ENCODE peak calls at places on chromosomes 6 and 20, in eight cellular contexts. A is tibial artery, N is RWPE2, K is ovary, W is pancreas, L is IMR-90, I is vagina, J is B cell. Y is an unnamed sample.

GRCh38 chr6:43488667-43489276 is 11.4 kb downstream of the TJAP1 start:
- DNase-seq in K (no peak), I (no peak), L (peak), A (no peak), W (no peak), N (no peak), J (no peak), Y (no peak)

GRCh38 chr20:10603971-10604864 is 69.6 kb downstream of the JAG1 start:
- DNase-seq in A (peak), L (peak), W (no peak), K (peak), J (no peak), I (no peak), N (no peak), Y (no peak)

GRCh38 chr6:33918175-33918695 is 114.4 kb upstream of the MLN start:
- DNase-seq in W (no peak), I (no peak), N (no peak), K (no peak), A (no peak), J (no peak), L (no peak), Y (no peak)

GRCh38 chr6:34459899-34460593 is 5.8 kb upstream of the PACSIN1 start:
- DNase-seq in K (no peak), W (peak), A (no peak), N (no peak), L (peak), I (no peak), J (peak), Y (no peak)

GRCh38 chr6:16683524-16684194 is 77.6 kb downstream of the ATXN1 start:
- DNase-seq in W (peak), I (no peak), L (peak), J (no peak), A (peak), N (peak), K (no peak), Y (no peak)

GRCh38 chr6:156795825-156796224 is 18.6 kb downstream of the ARID1B start:
- DNase-seq in K (no peak), W (no peak), J (no peak), N (no peak), L (peak), A (no peak), I (no peak), Y (no peak)

GRCh38 chr20:31788578-31788977 is 30.6 kb upstream of the MYLK2 start:
- DNase-seq in I (no peak), N (no peak), K (no peak), W (no peak), L (peak), J (no peak), A (no peak), Y (no peak)

GRCh38 chr20:48267825-48268615 is 482.7 kb upstream of the SULF2 start:
- DNase-seq in W (no peak), N (peak), L (no peak), K (no peak), J (no peak), A (no peak), I (no peak), Y (no peak)

GRCh38 chr20:58065508-58066361 is 162.7 kb downstream of the ANKRD60 start:
- DNase-seq in N (peak), K (no peak), I (peak), W (peak), A (peak), J (no peak), L (no peak), Y (no peak)

GRCh38 chr6:16982827-16983226 is 119.0 kb upstream of the STMND1 start:
- DNase-seq in I (no peak), W (no peak), K (no peak), N (no peak), L (peak), A (no peak), J (no peak), Y (no peak)

DNA sequence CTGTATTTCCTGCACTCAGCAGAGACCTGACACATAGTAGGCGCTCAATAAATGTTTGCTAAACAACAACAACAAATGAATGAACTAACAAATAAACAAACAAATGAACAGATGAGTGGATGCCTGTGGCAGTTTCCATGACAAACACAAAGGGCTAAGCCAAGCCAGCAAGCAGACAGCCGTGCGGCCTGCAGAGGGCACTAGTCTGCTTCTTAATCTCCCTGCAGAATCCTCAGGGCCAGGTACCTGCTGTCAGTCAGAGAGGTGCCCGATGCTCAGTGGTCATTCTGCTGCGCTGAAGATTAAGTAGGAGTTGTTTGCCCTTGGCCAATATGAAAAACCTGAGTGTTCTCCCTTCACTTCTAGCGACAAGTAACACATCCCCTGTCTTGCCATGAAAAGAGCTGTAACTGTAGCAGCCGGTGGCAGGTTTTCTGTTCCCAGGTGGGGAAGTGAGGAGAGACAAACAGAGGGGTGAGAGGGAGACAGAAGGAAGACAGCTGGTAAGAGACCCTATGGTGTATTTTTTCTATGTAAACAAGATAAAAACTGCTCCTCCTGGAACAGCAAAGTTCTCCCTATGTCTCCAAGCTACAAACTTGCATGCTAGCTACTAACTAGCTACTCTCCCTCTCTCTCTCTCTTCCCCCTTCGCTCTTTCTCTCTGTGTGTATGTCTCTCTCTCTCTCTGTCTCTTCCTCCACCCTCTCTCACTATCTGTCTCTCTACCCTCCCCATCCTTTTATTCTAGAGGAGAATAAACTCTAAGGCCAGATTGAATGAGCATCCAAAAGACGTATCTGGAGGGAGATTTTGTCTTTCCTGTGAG is at the start of gene MC3R:
- DNase-seq in I (no peak), L (peak), J (no peak), A (no peak), N (no peak), W (peak), K (peak), Y (no peak)
- TF ChIP-seq CTCF in I (no peak), L (peak), J (peak), A (peak), N (peak), W (peak), K (peak), Y (no peak)

GRCh38 chr6:137370871-137371633 is 123.1 kb downstream of the OLIG3 start:
- DNase-seq in J (no peak), L (no peak), N (no peak), A (no peak), I (no peak), W (no peak), K (no peak), Y (no peak)
- TF ChIP-seq CTCF in J (no peak), L (no peak), N (no peak), A (no peak), I (no peak), W (no peak), K (no peak), Y (no peak)

GRCh38 chr20:53580376-53581111 is 13.1 kb downstream of the ZNF217 start:
- DNase-seq in W (no peak), L (no peak), I (no peak), A (no peak), J (no peak), N (no peak), K (no peak), Y (no peak)

GRCh38 chr20:53581444-53582311 is 12.0 kb downstream of the ZNF217 start:
- DNase-seq in N (no peak), A (no peak), I (peak), K (no peak), W (no peak), J (peak), L (no peak), Y (no peak)

GRCh38 chr20:53578492-53579222 is 15.0 kb downstream of the ZNF217 start:
- DNase-seq in N (no peak), W (peak), I (no peak), J (peak), L (peak), A (no peak), K (peak), Y (no peak)

GRCh38 chr20:53579266-53579580 is 14.4 kb downstream of the ZNF217 start:
- DNase-seq in I (no peak), J (no peak), W (no peak), A (no peak), L (no peak), K (no peak), N (no peak), Y (no peak)

GRCh38 chr20:53579581-53580375 is 13.9 kb downstream of the ZNF217 start:
- DNase-seq in W (no peak), N (no peak), A (no peak), L (peak), J (peak), I (no peak), K (no peak), Y (no peak)
- TF ChIP-seq CTCF in W (no peak), N (no peak), A (no peak), L (no peak), J (no peak), I (no peak), K (no peak), Y (no peak)

DNA sequence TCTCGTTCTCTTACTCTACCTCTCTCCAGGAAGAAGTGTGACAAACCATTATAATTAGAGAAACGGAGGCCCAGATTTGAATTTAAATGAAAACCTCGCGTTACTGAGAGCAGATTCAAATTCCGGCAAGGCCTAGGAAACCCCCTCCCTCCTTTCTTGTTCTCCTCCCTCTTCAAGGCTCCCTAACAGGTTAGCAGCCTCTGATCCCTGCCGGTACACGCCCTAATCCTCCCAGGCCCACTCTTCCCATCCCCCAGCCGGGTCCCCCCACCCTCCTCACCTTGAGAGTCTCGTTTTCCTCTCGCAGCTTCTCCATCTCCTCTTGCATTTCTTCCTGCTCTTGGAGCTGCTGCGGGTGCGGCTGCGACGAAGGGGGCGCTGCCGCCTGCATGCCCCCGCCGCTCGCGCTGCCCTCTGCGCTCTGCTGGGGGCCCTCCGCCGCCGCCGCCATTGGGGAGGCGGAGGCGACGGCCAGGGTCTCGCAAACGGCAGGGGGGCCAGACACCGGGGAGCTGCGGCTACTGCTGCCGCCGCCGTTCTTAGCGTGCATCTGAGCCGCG is 3.8 kb downstream of the MTCL3 start:
- DNase-seq in I (no peak), K (no peak), J (no peak), W (peak), L (no peak), A (no peak), N (no peak), Y (no peak)
- TF ChIP-seq CTCF in I (no peak), K (no peak), J (no peak), W (no peak), L (peak), A (no peak), N (no peak), Y (no peak)

GRCh38 chr6:19827247-19827646 is 9.9 kb upstream of the ID4 start:
- DNase-seq in N (no peak), J (no peak), I (no peak), A (no peak), L (no peak), K (no peak), W (no peak), Y (no peak)

GRCh38 chr6:19824058-19824807 is 12.9 kb upstream of the ID4 start:
- DNase-seq in A (no peak), N (no peak), K (no peak), J (no peak), W (no peak), I (no peak), L (no peak), Y (no peak)

GRCh38 chr6:19831358-19831757 is 5.8 kb upstream of the ID4 start:
- DNase-seq in K (no peak), A (no peak), I (no peak), J (no peak), L (no peak), N (no peak), W (no peak), Y (no peak)

GRCh38 chr6:19830171-19830570 is 7.0 kb upstream of the ID4 start:
- DNase-seq in W (no peak), K (no peak), A (no peak), L (peak), J (no peak), N (no peak), I (no peak), Y (no peak)

GRCh38 chr6:19827903-19828302 is 9.3 kb upstream of the ID4 start:
- DNase-seq in W (no peak), J (no peak), A (no peak), L (no peak), I (no peak), K (no peak), N (no peak), Y (no peak)
- TF ChIP-seq CTCF in W (no peak), J (no peak), A (no peak), L (no peak), I (no peak), K (no peak), N (no peak), Y (no peak)

GRCh38 chr6:85865665-85866372 is 223.1 kb upstream of the SYNCRIP start:
- DNase-seq in A (no peak), W (no peak), K (no peak), J (no peak), I (no peak), L (peak), N (no peak), Y (no peak)

GRCh38 chr6:85866373-85866740 is 223.7 kb upstream of the SYNCRIP start:
- DNase-seq in A (no peak), N (no peak), I (no peak), J (no peak), L (peak), K (no peak), W (no peak), Y (no peak)

GRCh38 chr6:85867595-85867994 is 224.9 kb upstream of the SYNCRIP start:
- DNase-seq in N (no peak), L (no peak), A (no peak), I (no peak), J (no peak), W (no peak), K (no peak), Y (no peak)

GRCh38 chr6:85866758-85867401 is 224.2 kb upstream of the SYNCRIP start:
- DNase-seq in N (no peak), J (no peak), K (no peak), L (no peak), A (no peak), W (no peak), I (no peak), Y (no peak)

GRCh38 chr6:85864453-85865401 is 222.0 kb upstream of the SYNCRIP start:
- DNase-seq in A (no peak), K (no peak), W (peak), L (peak), I (no peak), N (no peak), J (no peak), Y (no peak)
- TF ChIP-seq CTCF in A (peak), K (no peak), W (no peak), L (peak), I (no peak), N (no peak), J (no peak), Y (no peak)